ENCODE peak calls at places on chromosomes 7 and 10, in five cellular contexts. Q is naive thymus-derived CD8-positive, alpha-beta T cell; R is Ammon's horn; P is GM10248; F is NCI-H1105. D is an unnamed sample.

GRCh38 chr7:157165987-157166386 is 27.3 kb downstream of the UBE3C start:
- DNase-seq in Q (no peak), R (no peak), F (no peak), P (no peak), D (no peak)

GRCh38 chr10:43123361-43124093 is 14.7 kb upstream of the CSGALNACT2 start:
- DNase-seq in R (no peak), Q (no peak), F (no peak), P (no peak), D (no peak)

GRCh38 chr10:114061148-114061547 is 17.5 kb downstream of the ADRB1 start:
- DNase-seq in R (no peak), Q (no peak), P (no peak), F (no peak), D (no peak)

GRCh38 chr7:1276626-1277175 is 44.0 kb downstream of the UNCX start:
- DNase-seq in R (no peak), Q (no peak), P (no peak), F (no peak), D (no peak)

GRCh38 chr7:56092789-56093531 is at the start of gene PHKG1:
- DNase-seq in F (peak; percentile 22), P (no peak), R (peak; percentile 87), Q (no peak), D (peak; percentile 55)

GRCh38 chr10:24950439-24950838 is 2.0 kb downstream of the PRTFDC1 start:
- DNase-seq in P (no peak), Q (no peak), F (no peak), R (no peak), D (no peak)

GRCh38 chr10:114694062-114694461 is 36.0 kb upstream of the ABLIM1 start:
- DNase-seq in Q (no peak), F (no peak), P (no peak), R (no peak), D (no peak)

GRCh38 chr7:114392686-114393085 is 21.9 kb upstream of the FOXP2 start:
- DNase-seq in Q (no peak), F (no peak), P (no peak), R (no peak), D (no peak)

GRCh38 chr7:25054849-25055248 is 70.2 kb downstream of the CYCS start:
- DNase-seq in F (no peak), R (no peak), P (no peak), Q (no peak), D (no peak)

GRCh38 chr7:151311294-151311864 is 30.2 kb upstream of the NUB1 start:
- DNase-seq in R (no peak), F (no peak), P (no peak), Q (no peak), D (no peak)

GRCh38 chr10:4246881-4247358 is 461.9 kb upstream of the KLF6 start:
- DNase-seq in F (no peak), Q (no peak), P (no peak), R (no peak), D (no peak)

GRCh38 chr7:27302590-27302989 is 60.0 kb downstream of the EVX1 start:
- DNase-seq in Q (no peak), R (no peak), F (no peak), P (no peak), D (no peak)

GRCh38 chr10:49281461-49281860 is 17.5 kb upstream of the C10orf71 start:
- DNase-seq in F (no peak), R (no peak), Q (no peak), P (no peak), D (no peak)

GRCh38 chr10:43262043-43262901 is 4.6 kb downstream of the RASGEF1A start:
- DNase-seq in R (no peak), Q (no peak), P (no peak), F (no peak), D (no peak)

GRCh38 chr10:71232089-71232998 is 20.0 kb downstream of the UNC5B start:
- DNase-seq in P (no peak), F (no peak), R (peak; percentile 98), Q (no peak), D (peak; percentile 34)

GRCh38 chr7:77383333-77383740 is 32.8 kb downstream of the GSAP start:
- DNase-seq in Q (no peak), R (peak; percentile 7), F (no peak), P (no peak), D (no peak)

GRCh38 chr10:86960003-86960862 is 1.8 kb downstream of the SNCG start:
- DNase-seq in F (no peak), P (peak; percentile 86), R (no peak), Q (no peak), D (no peak)

GRCh38 chr7:55573526-55573925 is 1.2 kb upstream of the VOPP1 start:
- DNase-seq in P (no peak), Q (no peak), R (no peak), F (no peak), D (no peak)

GRCh38 chr10:60714242-60714641 is 64.0 kb upstream of the CDK1 start:
- DNase-seq in F (no peak), P (no peak), Q (no peak), R (no peak), D (no peak)

GRCh38 chr7:155323001-155323638 is 25.4 kb downstream of the INSIG1 start:
- DNase-seq in Q (no peak), P (no peak), R (no peak), F (no peak), D (no peak)

GRCh38 chr7:142384508-142384922 is 126.7 kb upstream of the PRSS58 start:
- DNase-seq in R (no peak), Q (peak; percentile 17), F (no peak), P (no peak), D (no peak)

GRCh38 chr7:139915864-139916716 is 87.0 kb downstream of the TBXAS1 start:
- DNase-seq in R (no peak), Q (peak; percentile 42), F (no peak), P (peak; percentile 77), D (no peak)

GRCh38 chr10:112497347-112497950 is 50.4 kb downstream of the VTI1A start:
- DNase-seq in Q (no peak), R (no peak), F (no peak), P (no peak), D (no peak)

GRCh38 chr10:52446391-52446790 is 132.3 kb downstream of the DKK1 start:
- DNase-seq in Q (no peak), F (no peak), R (no peak), P (no peak), D (no peak)

GRCh38 chr10:102626026-102626686 is 18.1 kb upstream of the TRIM8 start:
- DNase-seq in P (no peak), F (no peak), Q (no peak), R (peak; percentile 13), D (no peak)